ENCODE peak calls at places on chromosome 1, in four cellular contexts. X is H1, Y is GM23338, S is PC-9. R is an unnamed sample. For H3K27me3, the result is how much of the 10 kb centered on the place peaks cover.

GRCh38 chr1:3772715-3773571 is at the start of gene SMIM1:
- DNase-seq in S (no peak), Y (no peak), X (no peak), R (no peak)

GRCh38 chr1:234923626-234924025 is 205.0 kb downstream of the TOMM20 start:
- DNase-seq in X (no peak), Y (no peak), S (no peak), R (no peak)

GRCh38 chr1:31977361-31978131 is 36.1 kb upstream of the KHDRBS1 start:
- DNase-seq in X (peak), S (peak), Y (peak), R (peak)

GRCh38 chr1:6281511-6282402 is 20.9 kb upstream of the GPR153 start:
- DNase-seq in S (no peak), X (no peak), Y (no peak), R (no peak)

GRCh38 chr1:198491596-198491995 is 48.9 kb downstream of the ATP6V1G3 start:
- DNase-seq in S (no peak), X (no peak), Y (no peak), R (no peak)

GRCh38 chr1:109335091-109335490 is 28.3 kb upstream of the MYBPHL start:
- DNase-seq in Y (no peak), X (no peak), S (no peak), R (no peak)

GRCh38 chr1:93503163-93503562 is 55.2 kb downstream of the FNBP1L start:
- DNase-seq in S (no peak), X (no peak), Y (no peak), R (no peak)

GRCh38 chr1:94819945-94820746 is at the start of gene SLC44A3:
- DNase-seq in S (peak), Y (peak), X (peak), R (peak)

GRCh38 chr1:21861602-21862429 is 49.8 kb downstream of the LDLRAD2 start:
- DNase-seq in S (peak), Y (no peak), X (no peak), R (peak)

GRCh38 chr1:18099026-18099425 is 8.6 kb upstream of the IGSF21 start:
- DNase-seq in X (no peak), S (no peak), Y (no peak), R (no peak)

GRCh38 chr1:161037661-161038522 is 872 bp downstream of the TSTD1 start:
- DNase-seq in X (no peak), Y (peak), S (no peak), R (no peak)

GRCh38 chr1:81607086-81607485 is 193.6 kb upstream of the ADGRL2 start:
- DNase-seq in S (no peak), X (no peak), Y (no peak), R (no peak)

GRCh38 chr1:84272401-84272800 is 29.1 kb upstream of the SAMD13 start:
- DNase-seq in Y (peak), S (peak), X (no peak), R (no peak)

GRCh38 chr1:159826436-159827101 is at the start of gene SLAMF8:
- DNase-seq in Y (no peak), X (no peak), S (no peak), R (no peak)

GRCh38 chr1:156419863-156420208 is 50.8 kb downstream of the RHBG start:
- DNase-seq in X (no peak), S (no peak), Y (peak), R (no peak)

GRCh38 chr1:112522621-112523020 is 13.9 kb downstream of the WNT2B start:
- DNase-seq in X (no peak), S (peak), Y (no peak), R (peak)

GRCh38 chr1:240149488-240150094 is 57.9 kb downstream of the FMN2 start:
- DNase-seq in Y (peak), S (no peak), X (no peak), R (peak)

GRCh38 chr1:222928212-222928611 is 113.4 kb downstream of the DISP1 start:
- DNase-seq in Y (peak), X (peak), S (no peak), R (no peak)

GRCh38 chr1:241518447-241519307 is 878 bp downstream of the FH start:
- DNase-seq in Y (no peak), S (peak), X (no peak), R (peak)

GRCh38 chr1:61343623-61344257 is 261.4 kb downstream of the NFIA start:
- DNase-seq in Y (no peak), X (no peak), S (no peak), R (no peak)
- H3K27me3 ChIP-seq in Y (under half), X (under half), S (under half), R (under half)

GRCh38 chr1:150537732-150538684 is 11.2 kb upstream of the ADAMTSL4 start:
- DNase-seq in Y (peak), S (peak), X (no peak), R (peak)
- TF ChIP-seq CTCF in Y (peak), S (no peak), X (peak), R (no peak)

GRCh38 chr1:186617860-186618780 is 62.1 kb downstream of the PTGS2 start:
- DNase-seq in X (no peak), Y (peak), S (no peak), R (peak)
- H2AFZ ChIP-seq in X (peak), Y (peak), S (peak), R (peak)

DNA sequence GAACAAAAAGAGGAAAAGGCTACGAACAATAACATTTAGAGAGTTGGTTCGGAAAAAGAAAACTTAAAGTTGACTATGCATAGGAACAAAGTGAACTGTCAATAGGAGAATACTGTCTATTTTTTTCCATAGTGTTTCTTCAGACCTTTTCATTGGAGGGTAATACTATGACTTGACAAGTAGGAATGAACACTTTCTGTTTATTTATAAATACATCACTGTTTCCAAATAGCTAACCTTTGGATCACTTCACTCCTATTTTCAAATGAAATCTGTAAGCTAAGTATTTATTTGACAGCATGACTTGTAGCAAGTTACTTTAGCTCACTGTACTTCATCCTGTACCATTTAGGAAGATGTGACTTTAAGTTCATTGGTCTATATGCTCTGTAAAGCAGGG is 221.3 kb downstream of the COL24A1 start:
- DNase-seq in X (no peak), Y (no peak), S (no peak), R (no peak)
- H3K27me3 ChIP-seq in X (under half), Y (under half), S (under half), R (under half)

DNA sequence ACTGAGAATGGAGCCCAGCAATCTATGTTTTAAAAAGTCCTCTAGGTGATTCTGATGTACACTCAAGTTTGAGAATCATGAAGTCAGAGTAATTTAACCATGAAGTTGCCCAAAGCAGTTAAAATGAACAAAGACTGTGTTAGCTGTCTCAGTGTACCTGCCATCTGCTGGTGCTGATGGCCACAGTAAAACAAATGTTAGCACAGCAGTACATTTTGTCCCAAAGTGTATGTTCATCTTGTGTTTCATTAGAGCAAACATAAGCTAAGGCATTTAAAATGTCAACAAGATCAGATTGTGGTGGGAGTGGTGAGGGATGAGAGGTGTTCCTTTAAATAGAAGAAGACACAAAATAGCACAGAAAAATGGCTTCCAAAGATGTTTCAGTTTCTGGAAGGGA is 31.1 kb downstream of the FYB2 start:
- DNase-seq in X (no peak), S (no peak), Y (no peak), R (no peak)
- TF ChIP-seq CTCF in X (no peak), S (no peak), Y (no peak), R (no peak)

DNA sequence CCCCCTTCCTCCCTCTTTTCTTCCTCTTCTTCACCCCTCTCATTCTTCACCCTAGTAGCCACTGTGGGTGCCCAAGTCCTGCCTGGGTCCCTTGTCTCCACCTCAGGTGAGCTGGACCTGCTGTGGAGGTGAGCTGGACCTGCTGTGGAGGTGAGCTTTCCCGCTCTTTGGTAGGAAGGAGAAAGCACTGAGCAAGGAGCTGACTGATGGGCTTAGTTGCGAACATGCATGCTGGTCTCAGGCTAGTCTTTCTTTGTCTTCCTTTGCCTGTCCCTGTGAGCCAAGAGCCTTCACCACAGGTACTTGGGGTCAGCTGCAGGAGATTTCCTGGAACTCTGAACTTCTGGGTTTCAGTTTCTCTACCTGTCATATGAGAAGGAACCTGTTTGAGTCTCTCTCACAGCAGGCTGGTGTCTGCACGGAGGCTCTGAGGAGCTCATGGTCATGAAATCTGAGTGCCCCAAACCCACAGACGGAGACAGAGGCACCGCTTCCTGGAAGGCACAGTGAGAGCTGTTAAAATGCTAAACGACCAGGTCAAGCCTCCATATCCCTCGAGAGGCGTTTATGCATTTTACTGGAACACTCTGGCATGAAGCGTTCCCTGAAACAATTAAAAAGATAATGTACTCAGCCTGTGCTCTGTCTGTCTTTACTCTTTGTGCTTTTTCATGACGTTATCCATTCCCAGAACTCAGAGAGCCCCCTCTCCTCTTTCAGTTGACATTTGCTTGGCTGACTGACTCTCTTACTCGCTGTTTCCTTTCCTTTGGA is 69.5 kb downstream of the RHOU start:
- DNase-seq in S (no peak), Y (peak), X (no peak), R (no peak)
- H2AFZ ChIP-seq in S (no peak), Y (peak), X (peak), R (no peak)

DNA sequence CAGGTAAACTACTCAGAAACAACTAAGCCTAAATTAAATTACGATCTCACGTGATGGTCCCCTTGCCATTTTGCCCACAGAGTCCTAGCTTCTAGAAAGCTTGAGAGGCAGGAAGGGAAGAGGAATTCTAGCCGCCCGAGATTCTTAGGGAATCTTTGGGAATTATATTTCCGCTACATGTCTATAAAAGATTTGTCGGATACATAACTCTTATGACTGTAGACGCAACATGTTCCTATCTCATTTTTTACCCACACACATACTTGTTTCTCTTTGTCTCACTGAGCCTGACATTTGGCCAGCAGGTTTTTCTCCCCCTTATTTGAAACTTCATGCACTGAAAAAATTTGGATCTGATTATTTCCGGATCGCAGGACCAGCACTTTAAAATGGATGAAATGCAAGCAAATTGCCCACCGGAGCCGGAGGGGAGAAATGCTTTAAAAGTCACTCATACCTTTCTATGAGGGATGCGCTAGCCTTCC is 5.5 kb downstream of the GLIS1 start:
- DNase-seq in S (no peak), X (no peak), Y (no peak), R (no peak)
- H3K27me3 ChIP-seq in S (half or more), X (under half), Y (under half), R (under half)

GRCh38 chr1:16900771-16901170 is 5.0 kb downstream of the RNU1-2 start:
- DNase-seq in S (no peak), X (no peak), Y (no peak), R (no peak)

GRCh38 chr1:16905112-16905855 is 9.5 kb downstream of the RNU1-2 start:
- DNase-seq in Y (peak), S (peak), X (no peak), R (peak)

GRCh38 chr1:16903458-16903796 is 7.6 kb downstream of the RNU1-2 start:
- DNase-seq in X (no peak), S (no peak), Y (no peak), R (no peak)

GRCh38 chr1:16904560-16905111 is 8.9 kb downstream of the RNU1-2 start:
- DNase-seq in X (peak), S (peak), Y (peak), R (peak)

GRCh38 chr1:16903054-16903453 is 7.3 kb downstream of the RNU1-2 start:
- DNase-seq in X (no peak), S (no peak), Y (no peak), R (peak)
- TF ChIP-seq CTCF in X (no peak), S (no peak), Y (no peak), R (no peak)